ENCODE peak calls at places on chromosomes 2 and 18, in four cellular contexts. S is H9, J is IMR-90, Q is H1. P is an unnamed sample.

GRCh38 chr18:48405971-48406370 is 3.2 kb downstream of the ZBTB7C start:
- DNase-seq in S (no peak), J (no peak), Q (no peak), P (no peak)

GRCh38 chr2:119174993-119175347 is 16.4 kb upstream of the C1QL2 start:
- DNase-seq in S (no peak), J (no peak), Q (no peak), P (no peak)

GRCh38 chr18:21722687-21723086 is 17.9 kb upstream of the MIB1 start:
- DNase-seq in S (no peak), J (no peak), Q (no peak), P (no peak)

GRCh38 chr2:168700615-168701245 is 101.7 kb upstream of the NOSTRIN start:
- DNase-seq in S (no peak), J (peak; percentile 11), Q (no peak), P (no peak)

GRCh38 chr2:110732422-110733413 is at the start of gene ACOXL:
- DNase-seq in S (peak; percentile 91), J (no peak), Q (peak; percentile 68), P (peak; percentile 78)

GRCh38 chr2:11140492-11140891 is 14.8 kb upstream of the SLC66A3 start:
- DNase-seq in S (no peak), J (peak; percentile 62), Q (no peak), P (no peak)

GRCh38 chr18:2178036-2178435 is 393.3 kb downstream of the METTL4 start:
- DNase-seq in S (no peak), J (no peak), Q (no peak), P (no peak)

GRCh38 chr2:175976758-175977157 is 25.3 kb downstream of the LNPK start:
- DNase-seq in S (no peak), J (peak; percentile 52), Q (no peak), P (no peak)

GRCh38 chr2:217444509-217444908 is 558.3 kb downstream of the TNS1 start:
- DNase-seq in S (no peak), J (no peak), Q (no peak), P (no peak)

GRCh38 chr2:88016948-88017779 is 817 bp upstream of the RNU2-63P start:
- DNase-seq in S (no peak), J (no peak), Q (no peak), P (peak; percentile 88)

GRCh38 chr18:31512203-31512764 is 14.3 kb downstream of the DSG2 start:
- DNase-seq in S (no peak), J (peak; percentile 71), Q (no peak), P (peak; percentile 88)

GRCh38 chr18:51480562-51481261 is 283.2 kb upstream of the MEX3C start:
- DNase-seq in S (no peak), J (no peak), Q (no peak), P (no peak)

GRCh38 chr18:54742654-54743053 is 85.6 kb upstream of the RAB27B start:
- DNase-seq in S (no peak), J (peak; percentile 99), Q (no peak), P (no peak)

GRCh38 chr2:218344090-218344754 is 12.4 kb upstream of the CATIP start:
- DNase-seq in S (no peak), J (no peak), Q (no peak), P (no peak)

GRCh38 chr2:150230616-150231015 is 256.9 kb downstream of the RND3 start:
- DNase-seq in S (no peak), J (no peak), Q (no peak), P (no peak)

GRCh38 chr18:45628979-45629958 is 14.0 kb downstream of the SLC14A2 start:
- DNase-seq in S (no peak), J (peak; percentile 38), Q (no peak), P (peak; percentile 88)

GRCh38 chr2:235674812-235675211 is 181.0 kb downstream of the AGAP1 start:
- DNase-seq in S (no peak), J (no peak), Q (no peak), P (no peak)

GRCh38 chr2:199943373-199943772 is 11.9 kb downstream of the TYW5 start:
- DNase-seq in S (no peak), J (no peak), Q (no peak), P (no peak)

GRCh38 chr2:159946326-159946992 is 116.0 kb downstream of the PLA2R1 start:
- DNase-seq in S (no peak), J (peak; percentile 21), Q (no peak), P (no peak)

GRCh38 chr2:132547089-132547687 is 122.8 kb downstream of the LYPD1 start:
- DNase-seq in S (peak; percentile 63), J (peak; percentile 85), Q (peak; percentile 29), P (peak; percentile 80)

GRCh38 chr2:233912799-233913423 is 4.3 kb upstream of the TRPM8 start:
- DNase-seq in S (peak; percentile 81), J (peak; percentile 37), Q (no peak), P (peak; percentile 75)

GRCh38 chr18:26005950-26006349 is 84.5 kb downstream of the SS18 start:
- DNase-seq in S (no peak), J (no peak), Q (no peak), P (no peak)

GRCh38 chr2:224709276-224709675 is 6.9 kb downstream of the CCDC195 start:
- DNase-seq in S (no peak), J (no peak), Q (no peak), P (no peak)

DNA sequence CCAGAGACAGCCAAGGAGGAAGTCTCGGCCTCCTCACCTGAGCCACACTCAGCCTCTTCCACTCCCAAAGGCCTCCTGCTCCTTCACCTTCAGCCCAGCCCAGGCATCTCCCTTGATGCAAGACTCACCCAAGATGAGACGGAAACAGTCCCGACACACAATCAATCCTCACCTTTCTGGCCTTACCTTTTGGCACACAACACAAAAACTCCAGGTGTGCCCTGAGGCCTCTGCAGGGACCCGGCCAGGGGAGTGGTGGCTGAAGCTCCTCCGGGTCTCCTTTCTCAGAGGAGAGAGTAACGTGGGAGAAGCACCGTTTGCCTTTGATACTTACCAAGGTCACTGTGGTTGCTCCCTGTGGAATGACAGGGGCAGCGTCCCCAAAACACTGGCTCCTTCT is 23.8 kb upstream of the EFHD1 start:
- DNase-seq in S (no peak), J (no peak), Q (no peak), P (no peak)
- H3K56ac ChIP-seq in S (no peak overlapping the region), J (no peak overlapping the region), Q (no peak overlapping the region), P (no peak overlapping the region)

DNA sequence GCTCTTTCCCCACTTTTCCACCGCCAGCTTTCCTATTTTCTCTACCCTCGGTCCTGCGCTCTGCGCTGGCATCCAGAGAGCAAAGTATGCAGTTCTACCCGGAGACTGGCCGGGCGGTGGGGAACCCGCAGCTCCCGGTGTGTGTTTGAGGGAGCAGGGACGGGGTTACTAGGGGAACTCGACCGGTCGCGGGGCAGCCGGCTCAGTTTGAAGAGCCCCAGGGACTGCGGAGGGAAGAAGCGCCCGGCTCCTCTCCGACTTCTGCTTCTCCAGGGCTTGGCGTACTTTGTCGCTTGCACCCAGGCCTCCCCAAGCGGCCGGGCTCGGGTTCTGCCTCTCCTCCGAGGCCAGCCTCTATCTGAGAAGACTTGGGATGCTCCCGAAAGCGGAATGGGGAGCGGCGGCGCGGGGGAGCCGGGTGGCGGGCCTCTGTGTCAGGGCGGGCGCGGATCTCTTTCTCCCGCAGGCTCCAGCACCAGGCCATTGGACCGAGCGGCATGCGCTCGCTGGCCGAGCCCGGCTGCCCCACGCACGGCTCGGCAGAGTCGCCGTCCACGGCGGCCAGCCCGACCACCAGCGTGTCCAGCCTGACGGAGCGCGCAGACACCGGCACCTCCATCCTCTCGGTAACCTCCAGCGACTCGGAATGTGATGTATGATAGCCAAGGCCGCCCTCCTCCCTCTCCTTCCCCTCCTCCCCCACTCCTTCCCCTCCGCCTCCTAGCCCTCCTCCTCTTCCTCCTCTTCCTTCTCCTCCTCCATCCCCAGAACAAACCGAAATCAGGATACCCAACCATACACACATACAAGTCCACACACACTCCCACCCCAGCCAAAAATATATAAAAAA is 2.8 kb downstream of the SIX3 start:
- DNase-seq in S (peak; percentile 69), J (no peak), Q (no peak), P (peak; percentile 72)
- H3K18ac ChIP-seq in S (no peak overlapping the region), J (no peak overlapping the region), Q (peak overlapping the region; percentile 66), P (peak overlapping the region; percentile 46)

DNA sequence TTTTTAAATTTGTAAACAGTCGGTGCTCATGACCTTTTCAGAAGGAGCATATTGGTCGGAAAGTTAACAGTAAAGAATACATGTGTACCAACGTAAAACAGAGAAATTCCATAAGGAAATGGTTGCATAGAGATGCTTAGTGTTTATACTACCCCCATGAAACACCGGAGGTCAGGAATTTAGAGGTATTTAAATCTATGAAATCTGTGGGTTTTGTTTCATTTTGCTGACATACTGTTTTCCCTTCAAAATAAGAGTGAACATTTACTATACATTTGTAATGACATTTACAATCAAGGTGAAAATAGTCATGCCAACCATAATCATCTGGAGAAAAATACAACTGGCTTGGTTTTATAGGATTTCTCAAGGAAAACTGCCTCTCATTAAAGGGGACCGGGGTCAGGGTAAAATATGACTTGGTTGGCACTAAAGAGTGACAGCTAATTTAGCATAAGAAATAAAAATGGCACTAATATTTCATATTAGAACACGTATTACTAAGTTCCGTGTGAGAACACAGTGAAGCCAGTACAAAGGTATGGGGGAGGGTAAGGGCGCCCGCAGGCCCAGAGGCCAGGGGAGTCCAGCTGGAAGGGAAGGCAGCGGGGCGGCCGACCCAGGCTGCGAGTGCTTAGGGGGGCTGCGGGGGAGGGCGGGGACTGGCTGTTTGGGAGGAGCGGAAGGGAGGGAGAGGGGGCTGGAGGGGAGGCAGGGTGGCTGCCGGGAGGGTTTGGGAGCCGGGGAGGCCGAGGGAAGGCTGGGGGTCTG is 1.1 kb upstream of the RNU4ATAC start:
- DNase-seq in S (peak; percentile 86), J (peak; percentile 40), Q (no peak), P (no peak)
- H2BK15ac ChIP-seq in S (no peak overlapping the region), J (peak overlapping the region; percentile 46), Q (no peak overlapping the region), P (no peak overlapping the region)

GRCh38 chr2:137192366-137193315 is 427.3 kb downstream of the THSD7B start:
- DNase-seq in S (no peak), J (no peak), Q (no peak), P (no peak)
- H3K56ac ChIP-seq in S (no peak overlapping the region), J (no peak overlapping the region), Q (no peak overlapping the region), P (no peak overlapping the region)

GRCh38 chr2:1011018-1011405 is 60.4 kb downstream of the SNTG2 start:
- DNase-seq in S (no peak), J (no peak), Q (no peak), P (no peak)

GRCh38 chr2:1010373-1011017 is 59.8 kb downstream of the SNTG2 start:
- DNase-seq in S (no peak), J (no peak), Q (no peak), P (no peak)

GRCh38 chr2:1014802-1015201 is 64.2 kb downstream of the SNTG2 start:
- DNase-seq in S (no peak), J (no peak), Q (no peak), P (no peak)

GRCh38 chr2:1011985-1012384 is 61.3 kb downstream of the SNTG2 start:
- DNase-seq in S (no peak), J (no peak), Q (no peak), P (no peak)
- H3K18ac ChIP-seq in S (no peak overlapping the region), J (no peak overlapping the region), Q (no peak overlapping the region), P (no peak overlapping the region)

GRCh38 chr2:27495840-27496356 is 741 bp upstream of the GCKR start:
- DNase-seq in S (no peak), J (no peak), Q (no peak), P (no peak)

GRCh38 chr2:27494284-27494943 is 586 bp downstream of the FNDC4 start:
- DNase-seq in S (peak; percentile 43), J (peak; percentile 20), Q (no peak), P (peak; percentile 38)

GRCh38 chr2:27493948-27494283 is 1.1 kb downstream of the FNDC4 start:
- DNase-seq in S (no peak), J (no peak), Q (no peak), P (no peak)

GRCh38 chr2:27496357-27497287 is at the start of gene GCKR:
- DNase-seq in S (no peak), J (peak; percentile 52), Q (no peak), P (no peak)

GRCh38 chr2:27494944-27495554 is at the start of gene FNDC4:
- DNase-seq in S (peak; percentile 58), J (no peak), Q (no peak), P (peak; percentile 18)
- H2BK15ac ChIP-seq in S (no peak within 1 kb of the TSS), J (peak within 1 kb of the TSS; percentile 97), Q (no peak within 1 kb of the TSS), P (no peak within 1 kb of the TSS)

GRCh38 chr2:134988994-134989605 is 58.1 kb downstream of the MAP3K19 start:
- DNase-seq in S (no peak), J (peak; percentile 50), Q (no peak), P (peak; percentile 27)
- H3K56ac ChIP-seq in S (no peak overlapping the region), J (no peak overlapping the region), Q (no peak overlapping the region), P (no peak overlapping the region)

P was measured in mesendoderm.